ENCODE peak calls at places on chromosomes 12 and 14, in nine cellular contexts. X, V, Y, I, Q, A, C, F and S are unnamed samples.
A peak's percentile ranks its signal among the peaks of the same experiment; 100 is the strongest.

GRCh38 chr12:58896278-58896677 is 24.0 kb downstream of the LRIG3 start:
- DNase-seq in Q (no peak), C (no peak), F (peak; percentile 81), V (no peak), I (no peak), X (no peak), Y (peak; percentile 66), A (no peak), S (no peak)

GRCh38 chr12:122148657-122149056 is 25.4 kb downstream of the IL31 start:
- DNase-seq in A (no peak), V (no peak), Y (no peak), X (no peak), Q (no peak), C (no peak), I (no peak), F (no peak), S (no peak)

GRCh38 chr12:56599797-56600196 is 30.3 kb downstream of the BAZ2A start:
- DNase-seq in X (no peak), Y (no peak), F (no peak), A (no peak), C (no peak), I (no peak), Q (no peak), V (no peak), S (no peak)

GRCh38 chr12:25151476-25151875 is 43.5 kb downstream of the DNAI7 start:
- DNase-seq in F (peak; percentile 51), X (no peak), V (no peak), Q (no peak), A (no peak), C (no peak), I (no peak), Y (peak; percentile 92), S (peak; percentile 76)

GRCh38 chr12:104177663-104178501 is 37.7 kb upstream of the TXNRD1 start:
- DNase-seq in X (peak; percentile 94), F (peak; percentile 85), Y (peak; percentile 72), Q (peak; percentile 89), A (no peak), I (peak; percentile 28), C (no peak), V (no peak), S (peak; percentile 96)

GRCh38 chr14:65225299-65226159 is 123.2 kb upstream of the MAX start:
- DNase-seq in C (no peak), A (no peak), V (no peak), F (no peak), Y (no peak), I (no peak), X (no peak), Q (no peak), S (no peak)

GRCh38 chr12:108828774-108829173 is 28.6 kb downstream of the SSH1 start:
- DNase-seq in X (no peak), F (no peak), A (no peak), C (no peak), Y (peak; percentile 89), Q (no peak), I (no peak), V (no peak), S (peak; percentile 90)

GRCh38 chr14:93045211-93045674 is 70.5 kb downstream of the ITPK1 start:
- DNase-seq in I (no peak), Y (no peak), X (no peak), V (no peak), A (no peak), F (no peak), Q (no peak), C (no peak), S (no peak)

GRCh38 chr12:103841690-103842584 is 903 bp upstream of the NT5DC3 start:
- DNase-seq in X (peak; percentile 90), V (peak; percentile 48), F (peak; percentile 100), I (no peak), Y (peak; percentile 98), Q (no peak), C (peak; percentile 11), A (no peak), S (peak; percentile 99)

GRCh38 chr12:69701821-69702220 is 2.7 kb upstream of the BEST3 start:
- DNase-seq in V (no peak), C (no peak), Q (no peak), Y (no peak), A (no peak), I (no peak), F (no peak), X (no peak), S (no peak)

GRCh38 chr12:95763809-95764253 is 26.7 kb downstream of the NTN4 start:
- DNase-seq in Q (no peak), F (peak; percentile 96), X (no peak), Y (peak; percentile 95), V (no peak), A (no peak), C (no peak), I (no peak), S (peak; percentile 91)

DNA sequence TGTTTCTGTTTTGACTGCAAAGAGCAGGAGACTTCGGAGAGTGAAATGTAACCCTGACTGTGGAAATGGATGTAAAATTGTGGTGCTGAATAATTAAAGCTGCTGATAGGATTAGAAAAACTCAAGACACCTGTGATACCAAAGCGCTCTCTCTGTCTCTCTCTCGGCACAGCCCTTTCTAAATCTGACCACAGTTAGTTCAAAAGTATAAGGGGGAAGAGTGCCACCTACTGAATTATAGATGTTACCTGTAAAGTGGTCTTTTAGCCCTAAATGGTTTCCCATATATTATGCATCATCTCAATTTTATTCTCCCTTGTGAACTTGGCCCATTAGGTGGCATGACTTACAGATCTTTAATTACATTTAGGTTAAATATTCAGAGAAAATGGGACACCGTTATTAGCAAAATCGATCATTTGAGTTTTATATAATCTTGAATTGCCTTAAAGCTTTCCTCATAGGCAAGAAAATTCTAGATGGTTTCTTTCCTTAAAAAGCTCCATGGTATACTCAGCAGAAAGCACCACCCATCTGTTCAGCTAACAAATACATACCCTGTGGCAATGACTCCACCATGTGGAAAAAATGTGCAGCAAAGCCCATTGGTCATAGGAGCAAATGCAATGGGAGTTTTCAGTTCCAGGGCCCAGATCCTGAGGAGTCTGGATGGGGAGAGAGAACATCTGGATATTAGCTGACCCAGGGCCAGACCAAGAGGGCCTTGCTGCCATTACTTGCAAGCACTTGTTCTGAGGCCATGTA is 18.1 kb downstream of the RFC5 start:
- DNase-seq in V (no peak), F (peak; percentile 75), A (no peak), X (no peak), C (no peak), Q (no peak), I (no peak), Y (peak; percentile 63), S (peak; percentile 64)
- TF ChIP-seq CTCF in V (peak; percentile 18), F (peak; percentile 78), A (no peak), X (no peak), C (no peak), Q (no peak), I (peak; percentile 8), Y (peak; percentile 53), S (peak; percentile 49)

GRCh38 chr12:3267690-3268089 is 190.5 kb downstream of the TSPAN9 start:
- DNase-seq in I (no peak), A (no peak), X (no peak), F (no peak), C (no peak), V (no peak), Y (no peak), Q (no peak), S (no peak)

GRCh38 chr12:3271146-3271545 is 194.0 kb downstream of the TSPAN9 start:
- DNase-seq in C (no peak), Q (no peak), X (no peak), I (no peak), F (no peak), V (no peak), A (no peak), Y (no peak), S (no peak)

GRCh38 chr12:3266638-3267037 is 189.5 kb downstream of the TSPAN9 start:
- DNase-seq in Y (no peak), Q (no peak), A (no peak), V (no peak), C (no peak), I (no peak), X (no peak), F (no peak), S (no peak)

GRCh38 chr12:3271639-3272038 is 194.5 kb downstream of the TSPAN9 start:
- DNase-seq in V (no peak), A (no peak), I (no peak), Q (no peak), C (no peak), Y (no peak), X (no peak), F (no peak), S (no peak)

DNA sequence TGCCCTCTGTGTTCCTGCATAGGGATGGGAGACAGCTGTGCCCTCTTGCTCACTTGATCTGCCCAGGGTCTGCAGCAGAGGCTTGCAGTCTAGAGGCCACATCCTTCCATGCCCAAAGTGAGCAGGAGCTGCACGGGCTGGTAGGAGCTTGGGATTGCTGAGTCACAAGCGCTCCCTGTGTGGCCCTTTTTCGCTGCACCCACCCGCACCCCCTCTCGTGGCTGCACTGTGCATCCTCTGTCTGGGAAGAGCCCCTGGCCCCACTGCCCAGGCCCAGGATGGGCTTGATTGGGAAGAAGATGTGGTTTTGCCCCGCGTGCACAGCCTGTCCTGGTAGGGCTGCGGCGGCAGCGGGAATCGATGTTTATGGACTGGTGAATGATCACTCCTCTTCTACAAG is 192.4 kb downstream of the TSPAN9 start:
- DNase-seq in Y (no peak), V (no peak), X (no peak), C (no peak), A (no peak), Q (no peak), I (no peak), F (no peak), S (no peak)
- TF ChIP-seq CTCF in Y (no peak), V (no peak), X (no peak), C (no peak), A (no peak), Q (no peak), I (no peak), F (no peak), S (no peak)

GRCh38 chr14:60488175-60488574 is 2.3 kb upstream of the C14orf39 start:
- DNase-seq in C (no peak), A (no peak), F (peak; percentile 52), I (no peak), V (no peak), Q (no peak), X (no peak), Y (no peak), S (no peak)
- TF ChIP-seq CTCF in C (no peak), A (no peak), F (peak; percentile 77), I (no peak), V (no peak), Q (no peak), X (no peak), Y (peak; percentile 15), S (peak; percentile 20)

GRCh38 chr12:57605308-57606015 is 838 bp downstream of the DTX3 start:
- DNase-seq in Y (no peak), V (peak; percentile 28), F (peak; percentile 20), C (no peak), A (no peak), I (no peak), X (no peak), Q (no peak), S (no peak)

GRCh38 chr12:57603323-57603722 is 1.3 kb upstream of the DTX3 start:
- DNase-seq in I (no peak), C (no peak), X (no peak), A (no peak), Q (no peak), F (no peak), Y (no peak), V (no peak), S (no peak)

GRCh38 chr12:57603758-57604453 is 718 bp upstream of the DTX3 start:
- DNase-seq in Q (no peak), V (no peak), C (no peak), A (no peak), X (no peak), I (no peak), F (peak; percentile 62), Y (peak; percentile 72), S (peak; percentile 26)

GRCh38 chr12:57606016-57606311 is 1.3 kb downstream of the DTX3 start:
- DNase-seq in F (no peak), V (no peak), Q (no peak), C (no peak), X (no peak), I (no peak), A (no peak), Y (no peak), S (no peak)

GRCh38 chr12:57604454-57605307 is at the start of gene DTX3:
- DNase-seq in A (no peak), F (no peak), V (peak; percentile 77), X (peak; percentile 92), Q (no peak), C (no peak), Y (no peak), I (peak; percentile 35), S (no peak)
- TF ChIP-seq CTCF in A (no peak), F (no peak), V (no peak), X (no peak), Q (no peak), C (no peak), Y (no peak), I (no peak), S (no peak)